ENCODE peak calls at places on chromosome 5, in four cellular contexts. D is GM12878, T is K562, Q is HepG2. K is an unnamed sample.

GRCh38 chr5:135834639-135835529 is at the start of gene SLC25A48:
- DNase-seq in Q (peak; percentile 52), D (no peak), T (no peak), K (peak; percentile 87)

GRCh38 chr5:166509085-166509484 is 1782.4 kb upstream of the WWC1 start:
- DNase-seq in Q (no peak), T (peak; percentile 14), D (no peak), K (no peak)

GRCh38 chr5:139574641-139575312 is 13.6 kb downstream of the UBE2D2 start:
- DNase-seq in D (no peak), T (peak; percentile 62), Q (peak; percentile 52), K (peak; percentile 44)

GRCh38 chr5:150590979-150591411 is 49.5 kb upstream of the SYNPO start:
- DNase-seq in Q (no peak), T (no peak), D (no peak), K (no peak)

GRCh38 chr5:96690906-96691305 is 28.7 kb downstream of the CAST start:
- DNase-seq in D (no peak), Q (no peak), T (no peak), K (no peak)

GRCh38 chr5:31911291-31912265 is 262.5 kb downstream of the GOLPH3 start:
- DNase-seq in D (no peak), Q (no peak), T (no peak), K (no peak)

GRCh38 chr5:96778409-96778808 is 29.3 kb downstream of the ERAP1 start:
- DNase-seq in T (no peak), Q (no peak), D (no peak), K (no peak)

GRCh38 chr5:65512170-65512937 is 30.6 kb upstream of the ADAMTS6 start:
- DNase-seq in Q (no peak), D (no peak), T (no peak), K (no peak)

GRCh38 chr5:67578011-67578410 is 381.4 kb upstream of the CD180 start:
- DNase-seq in Q (no peak), D (no peak), T (no peak), K (no peak)

GRCh38 chr5:108747111-108748009 is at the start of gene FER:
- DNase-seq in D (peak; percentile 58), T (peak; percentile 83), Q (peak; percentile 12), K (peak; percentile 48)

GRCh38 chr5:111060169-111060568 is 11.3 kb upstream of the TSLP start:
- DNase-seq in T (no peak), Q (no peak), D (no peak), K (no peak)

GRCh38 chr5:107519900-107520354 is 150.8 kb downstream of the EFNA5 start:
- DNase-seq in D (peak; percentile 33), Q (no peak), T (no peak), K (no peak)

GRCh38 chr5:80302636-80303035 is 17.2 kb upstream of the SPZ1 start:
- DNase-seq in D (no peak), Q (no peak), T (no peak), K (no peak)

GRCh38 chr5:135229679-135230132 is 169.3 kb downstream of the MACROH2A1 start:
- DNase-seq in T (no peak), D (no peak), Q (peak; percentile 85), K (peak; percentile 26)

GRCh38 chr5:132134384-132134783 is 60.8 kb downstream of the CSF2 start:
- DNase-seq in Q (peak; percentile 15), T (no peak), D (no peak), K (peak; percentile 10)

GRCh38 chr5:142826093-142826492 is 55.9 kb downstream of the ARHGAP26 start:
- DNase-seq in D (no peak), T (no peak), Q (no peak), K (no peak)

GRCh38 chr5:138645778-138646575 is 70.8 kb upstream of the HSPA9 start:
- DNase-seq in Q (no peak), D (no peak), T (no peak), K (no peak)

GRCh38 chr5:98121036-98121936 is 652.2 kb upstream of the RGMB start:
- DNase-seq in D (no peak), T (peak; percentile 1), Q (peak; percentile 4), K (no peak)

GRCh38 chr5:156913719-156914370 is 49.2 kb downstream of the TIMD4 start:
- DNase-seq in T (no peak), D (peak; percentile 68), Q (no peak), K (no peak)

GRCh38 chr5:10760033-10760975 is 730 bp downstream of the DAP start:
- DNase-seq in T (peak; percentile 67), Q (peak; percentile 78), D (no peak), K (peak; percentile 48)

GRCh38 chr5:112390327-112390726 is 28.8 kb downstream of the EPB41L4A start:
- DNase-seq in T (no peak), D (no peak), Q (peak; percentile 19), K (no peak)

GRCh38 chr5:77398896-77399295 is 93.2 kb downstream of the WDR41 start:
- DNase-seq in T (no peak), Q (no peak), D (no peak), K (no peak)

GRCh38 chr5:157671592-157672330 is 428 bp downstream of the C5orf52 start:
- DNase-seq in D (no peak), T (no peak), Q (no peak), K (no peak)

GRCh38 chr5:167633931-167634341 is 657.5 kb upstream of the WWC1 start:
- DNase-seq in T (no peak), Q (no peak), D (no peak), K (no peak)

GRCh38 chr5:95784514-95785302 is 37.8 kb downstream of the GLRX start:
- DNase-seq in T (no peak), D (no peak), Q (no peak), K (no peak)

GRCh38 chr5:113205807-113206206 is 229.0 kb downstream of the TSSK1B start:
- DNase-seq in D (no peak), T (no peak), Q (peak; percentile 36), K (no peak)

GRCh38 chr5:139676951-139677367 is 28.8 kb downstream of the CXXC5 start:
- DNase-seq in D (no peak), T (no peak), Q (no peak), K (no peak)

GRCh38 chr5:111511174-111512025 is 935 bp downstream of the STARD4 start:
- DNase-seq in T (peak; percentile 21), D (no peak), Q (no peak), K (no peak)

GRCh38 chr5:168327019-168327421 is 35.6 kb downstream of the WWC1 start:
- DNase-seq in D (no peak), T (no peak), Q (no peak), K (no peak)

GRCh38 chr5:149621415-149622098 is 40.3 kb downstream of the ARHGEF37 start:
- DNase-seq in D (no peak), Q (peak; percentile 47), T (no peak), K (no peak)

GRCh38 chr5:74640450-74641013 is at the start of gene ENC1:
- DNase-seq in D (no peak), Q (peak; percentile 95), T (peak; percentile 82), K (peak; percentile 48)

GRCh38 chr5:13508559-13508958 is 435.9 kb downstream of the DNAH5 start:
- DNase-seq in D (no peak), T (no peak), Q (no peak), K (no peak)

GRCh38 chr5:13511442-13511841 is 433.0 kb downstream of the DNAH5 start:
- DNase-seq in T (no peak), D (no peak), Q (no peak), K (no peak)

GRCh38 chr5:13505326-13505725 is 439.2 kb downstream of the DNAH5 start:
- DNase-seq in D (no peak), Q (no peak), T (no peak), K (no peak)

GRCh38 chr5:13516195-13516594 is 428.3 kb downstream of the DNAH5 start:
- DNase-seq in T (no peak), D (no peak), Q (no peak), K (no peak)

GRCh38 chr5:13510616-13511015 is 433.9 kb downstream of the DNAH5 start:
- DNase-seq in Q (peak; percentile 25), T (no peak), D (no peak), K (no peak)
- TF ChIP-seq CHD4 in Q (no peak), T (no peak), D (no peak), K (no peak)

GRCh38 chr5:59119480-59119879 is 536.6 kb downstream of the RAB3C start:
- DNase-seq in T (no peak), Q (no peak), D (no peak), K (no peak)
- TF ChIP-seq EP300 in T (no peak), Q (no peak), D (no peak), K (no peak)

GRCh38 chr5:56638061-56638621 is 177.2 kb upstream of the MAP3K1 start:
- DNase-seq in T (no peak), D (no peak), Q (peak; percentile 94), K (no peak)
- TF ChIP-seq CHD4 in T (no peak), D (no peak), Q (no peak), K (no peak)

DNA sequence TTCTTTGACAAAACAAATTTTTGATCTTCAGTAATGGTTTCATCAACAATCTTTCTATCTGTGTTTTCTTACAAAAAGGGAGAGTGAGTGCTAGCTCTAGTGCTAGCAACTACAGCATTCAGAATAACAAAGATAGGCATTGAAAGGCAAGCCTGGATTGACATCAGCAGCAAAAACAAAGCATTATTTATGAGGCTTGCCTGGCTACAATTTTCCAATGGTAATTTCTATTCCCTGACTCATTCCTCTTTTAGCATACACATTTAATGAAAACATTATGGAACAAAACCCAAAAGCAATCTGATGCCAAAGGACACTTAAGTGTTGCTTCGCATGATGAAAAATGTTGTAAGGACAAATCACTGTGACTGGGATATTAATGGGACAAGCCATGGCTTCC is 179.6 kb upstream of the EDIL3 start:
- DNase-seq in T (no peak), Q (no peak), D (no peak), K (no peak)
- TF ChIP-seq EP300 in T (no peak), Q (no peak), D (no peak), K (no peak)

GRCh38 chr5:1867114-1867814 is 15.5 kb downstream of the IRX4 start:
- DNase-seq in Q (no peak), D (no peak), T (no peak), K (no peak)
- TF ChIP-seq CHD4 in Q (no peak), D (no peak), T (no peak), K (no peak)

DNA sequence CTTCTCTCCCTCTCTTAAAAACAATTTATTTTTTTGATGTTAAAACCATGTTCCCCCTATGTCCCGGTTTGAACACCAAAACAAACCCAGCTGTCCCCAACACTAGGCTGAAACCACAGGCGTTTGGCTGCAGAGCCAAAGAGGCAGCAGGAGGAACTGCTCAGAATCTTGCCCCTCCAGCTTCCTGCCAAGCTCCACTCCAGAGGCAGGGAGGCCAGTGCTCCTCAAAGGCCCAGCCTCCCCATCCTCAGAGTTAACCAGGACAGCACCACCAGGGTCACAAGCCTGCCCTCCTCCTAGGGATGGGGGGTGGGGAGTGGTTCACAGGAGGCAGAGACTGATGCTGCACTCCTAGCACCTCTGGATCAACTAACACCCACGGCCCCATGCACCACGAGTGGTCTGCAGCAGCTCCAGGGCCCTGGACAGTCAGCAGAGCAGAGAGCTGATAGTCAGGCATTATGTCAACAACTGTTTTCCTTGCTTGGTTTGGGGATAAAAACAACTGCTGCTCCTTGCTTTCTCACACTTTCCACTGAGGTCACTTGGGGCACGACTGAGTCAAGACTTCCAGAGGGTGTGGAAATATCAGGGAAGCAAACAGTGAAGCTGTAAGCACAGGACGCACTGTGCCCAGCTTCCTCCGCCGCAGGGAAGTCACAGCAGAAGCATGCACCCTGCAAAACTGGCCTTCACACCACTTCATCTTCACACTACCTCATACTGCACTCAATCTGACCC is 96.4 kb upstream of the ADRA1B start:
- DNase-seq in T (no peak), D (no peak), Q (no peak), K (no peak)
- TF ChIP-seq EP300 in T (no peak), D (no peak), Q (no peak), K (no peak)